ENCODE peak calls at places on chromosomes 13 and 19, in four cellular contexts. One of them, this sample, is unnamed. For H3K4me1, the result is how much of the 10 kb centered on the place peaks cover.

GRCh38 chr13:51620165-51620983 is 36.1 kb downstream of the WDFY2 start:
- DNase-seq in left ventricle myocardium inferior: peak
- DNase-seq in SK-N-SH: no peak
- DNase-seq in heart left ventricle: no peak
- DNase-seq in this sample: no peak

GRCh38 chr13:42996584-42996983 is 4.5 kb upstream of the EPSTI1 start:
- DNase-seq in heart left ventricle: no peak
- DNase-seq in left ventricle myocardium inferior: no peak
- DNase-seq in SK-N-SH: no peak
- DNase-seq in this sample: peak

GRCh38 chr19:49340069-49340864 is 5.1 kb downstream of the CD37 start:
- DNase-seq in SK-N-SH: no peak
- DNase-seq in heart left ventricle: peak
- DNase-seq in left ventricle myocardium inferior: peak
- DNase-seq in this sample: no peak

GRCh38 chr13:73275163-73275562 is 216.4 kb downstream of the KLF5 start:
- DNase-seq in SK-N-SH: no peak
- DNase-seq in left ventricle myocardium inferior: no peak
- DNase-seq in heart left ventricle: no peak
- DNase-seq in this sample: no peak

GRCh38 chr13:26025771-26026170 is 26.0 kb downstream of the SHISA2 start:
- DNase-seq in heart left ventricle: no peak
- DNase-seq in left ventricle myocardium inferior: no peak
- DNase-seq in SK-N-SH: no peak
- DNase-seq in this sample: no peak

GRCh38 chr13:30982506-30982905 is 50.0 kb downstream of the TEX26 start:
- DNase-seq in heart left ventricle: no peak
- DNase-seq in left ventricle myocardium inferior: no peak
- DNase-seq in SK-N-SH: no peak
- DNase-seq in this sample: no peak

GRCh38 chr19:33868821-33869412 is 72.2 kb downstream of the KCTD15 start:
- DNase-seq in SK-N-SH: peak
- DNase-seq in left ventricle myocardium inferior: peak
- DNase-seq in heart left ventricle: peak
- DNase-seq in this sample: no peak

GRCh38 chr19:1884291-1884718 is 991 bp downstream of the ABHD17A start:
- DNase-seq in heart left ventricle: no peak
- DNase-seq in SK-N-SH: no peak
- DNase-seq in left ventricle myocardium inferior: no peak
- DNase-seq in this sample: no peak

GRCh38 chr13:105196052-105196451 is 1339.4 kb downstream of the EFNB2 start:
- DNase-seq in heart left ventricle: no peak
- DNase-seq in SK-N-SH: no peak
- DNase-seq in left ventricle myocardium inferior: no peak
- DNase-seq in this sample: peak

DNA sequence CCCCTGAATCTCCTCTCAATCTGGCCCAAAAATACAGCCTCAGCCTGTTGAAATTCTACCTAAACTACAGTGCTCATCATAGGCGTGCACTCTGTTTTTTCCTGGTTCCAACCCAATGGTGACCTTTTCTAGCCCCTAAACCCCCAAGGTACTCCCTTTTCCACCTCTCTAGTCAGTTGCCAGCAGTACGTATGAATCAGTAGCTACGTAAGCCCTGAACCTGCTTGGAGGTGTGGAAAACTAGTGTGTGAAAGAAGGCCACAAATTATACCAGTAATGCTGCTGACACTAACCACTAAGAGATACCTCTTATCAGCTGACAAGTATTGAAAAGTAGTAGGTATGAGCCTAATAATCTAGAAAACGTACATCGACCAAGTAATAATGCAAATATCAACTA is 60.9 kb downstream of the FOXO1 start:
- DNase-seq in SK-N-SH: no peak
- DNase-seq in left ventricle myocardium inferior: no peak
- DNase-seq in heart left ventricle: no peak
- DNase-seq in this sample: no peak
- H3K4me1 ChIP-seq in SK-N-SH: under half
- H3K4me1 ChIP-seq in left ventricle myocardium inferior: under half
- H3K4me1 ChIP-seq in heart left ventricle: under half
- H3K4me1 ChIP-seq in this sample: under half

GRCh38 chr13:34466301-34466700 is 475.8 kb upstream of the NBEA start:
- DNase-seq in left ventricle myocardium inferior: no peak
- DNase-seq in SK-N-SH: no peak
- DNase-seq in heart left ventricle: no peak
- DNase-seq in this sample: peak

GRCh38 chr13:34467450-34468083 is 474.5 kb upstream of the NBEA start:
- DNase-seq in left ventricle myocardium inferior: no peak
- DNase-seq in SK-N-SH: no peak
- DNase-seq in heart left ventricle: no peak
- DNase-seq in this sample: no peak

GRCh38 chr13:34462843-34463242 is 479.2 kb upstream of the NBEA start:
- DNase-seq in left ventricle myocardium inferior: peak
- DNase-seq in SK-N-SH: no peak
- DNase-seq in heart left ventricle: no peak
- DNase-seq in this sample: peak

GRCh38 chr13:34465423-34465922 is 476.6 kb upstream of the NBEA start:
- DNase-seq in SK-N-SH: no peak
- DNase-seq in left ventricle myocardium inferior: no peak
- DNase-seq in heart left ventricle: no peak
- DNase-seq in this sample: no peak

DNA sequence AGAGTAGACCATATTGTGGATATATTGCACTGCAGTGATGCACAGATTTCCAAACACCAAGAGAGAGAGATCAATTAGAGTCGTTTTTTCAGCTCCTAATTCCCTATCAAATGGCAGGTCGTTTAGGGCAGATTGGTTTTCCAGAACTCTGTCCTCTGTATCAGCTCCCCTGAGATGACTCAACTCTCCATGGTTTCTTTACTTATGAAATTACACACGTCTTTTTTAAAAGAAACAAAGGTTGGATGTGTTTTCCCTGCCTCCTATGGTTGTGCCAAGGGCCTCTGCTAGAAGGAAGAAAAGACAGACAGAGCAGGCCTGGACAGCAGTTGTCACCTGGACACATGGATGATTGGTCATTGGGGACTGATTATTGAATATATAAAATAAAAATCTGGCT is 478.1 kb upstream of the NBEA start:
- DNase-seq in left ventricle myocardium inferior: no peak
- DNase-seq in heart left ventricle: no peak
- DNase-seq in SK-N-SH: no peak
- DNase-seq in this sample: peak
- TF ChIP-seq CTCF in left ventricle myocardium inferior: no peak
- TF ChIP-seq CTCF in heart left ventricle: no peak
- TF ChIP-seq CTCF in SK-N-SH: no peak
- TF ChIP-seq CTCF in this sample: no peak

DNA sequence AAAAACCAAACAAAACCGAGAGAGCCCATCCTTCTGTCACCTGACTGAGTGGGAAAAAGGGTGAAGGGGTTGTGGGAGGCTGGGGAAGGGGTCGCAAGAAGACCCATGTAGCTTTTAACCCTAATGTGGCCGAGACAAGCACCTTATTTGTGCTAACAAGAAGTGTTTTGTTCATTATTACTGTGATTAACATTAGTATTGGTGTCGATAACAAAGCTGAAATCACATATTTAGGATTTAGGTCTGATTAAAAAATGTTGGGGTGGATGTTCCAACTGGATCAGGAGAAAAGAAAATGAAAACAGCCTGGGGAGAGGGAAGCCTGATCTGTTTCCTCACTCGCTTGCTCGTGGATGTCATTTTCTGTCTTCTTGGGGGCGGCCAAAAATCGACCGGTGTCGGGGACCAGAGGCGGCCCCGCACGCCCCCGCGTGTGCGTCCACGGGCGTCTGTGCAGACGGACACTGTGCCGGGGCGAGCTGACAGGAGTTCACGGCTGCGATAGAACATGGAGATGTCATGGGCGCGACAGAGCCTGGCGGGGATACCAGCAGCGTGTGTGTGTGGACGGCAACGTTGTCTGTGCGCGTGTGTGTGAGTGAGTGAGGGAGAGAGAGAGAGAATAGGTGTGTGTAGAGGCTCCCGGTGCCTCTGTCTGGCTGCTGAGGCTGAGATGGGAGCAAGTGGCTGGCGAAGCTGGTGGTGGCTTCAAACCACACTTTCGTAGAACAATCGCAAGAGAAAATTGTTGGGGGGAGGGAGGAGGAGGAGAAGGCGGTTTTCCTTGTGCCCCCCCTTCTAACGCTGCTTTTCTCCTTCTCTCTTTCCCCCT is 29.1 kb downstream of the NFIX start:
- DNase-seq in heart left ventricle: no peak
- DNase-seq in SK-N-SH: no peak
- DNase-seq in left ventricle myocardium inferior: no peak
- DNase-seq in this sample: peak
- H3K4me1 ChIP-seq in heart left ventricle: half or more
- H3K4me1 ChIP-seq in SK-N-SH: under half
- H3K4me1 ChIP-seq in left ventricle myocardium inferior: half or more
- H3K4me1 ChIP-seq in this sample: half or more

DNA sequence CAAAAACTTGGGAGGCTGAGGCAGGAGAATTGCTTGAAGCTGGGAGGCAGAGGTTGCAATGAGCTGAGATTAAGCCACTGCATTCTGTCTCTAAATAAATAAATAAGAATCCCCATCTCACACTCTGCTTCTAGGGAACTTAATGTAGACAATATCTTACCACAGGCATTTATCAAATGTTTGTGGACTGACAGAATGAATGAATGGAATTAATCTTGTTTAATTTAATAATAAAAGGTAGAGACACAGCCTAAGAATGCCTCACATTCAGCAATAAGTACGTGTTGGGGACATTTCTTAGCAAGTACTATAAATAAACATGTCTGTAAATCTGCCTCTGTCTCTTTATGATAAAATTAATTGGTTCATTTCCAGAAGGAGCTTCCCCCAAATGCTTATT is 36.2 kb upstream of the RBM26 start:
- DNase-seq in left ventricle myocardium inferior: no peak
- DNase-seq in SK-N-SH: no peak
- DNase-seq in heart left ventricle: no peak
- DNase-seq in this sample: no peak
- TF ChIP-seq CTCF in left ventricle myocardium inferior: no peak
- TF ChIP-seq CTCF in SK-N-SH: no peak
- TF ChIP-seq CTCF in heart left ventricle: no peak
- TF ChIP-seq CTCF in this sample: no peak

DNA sequence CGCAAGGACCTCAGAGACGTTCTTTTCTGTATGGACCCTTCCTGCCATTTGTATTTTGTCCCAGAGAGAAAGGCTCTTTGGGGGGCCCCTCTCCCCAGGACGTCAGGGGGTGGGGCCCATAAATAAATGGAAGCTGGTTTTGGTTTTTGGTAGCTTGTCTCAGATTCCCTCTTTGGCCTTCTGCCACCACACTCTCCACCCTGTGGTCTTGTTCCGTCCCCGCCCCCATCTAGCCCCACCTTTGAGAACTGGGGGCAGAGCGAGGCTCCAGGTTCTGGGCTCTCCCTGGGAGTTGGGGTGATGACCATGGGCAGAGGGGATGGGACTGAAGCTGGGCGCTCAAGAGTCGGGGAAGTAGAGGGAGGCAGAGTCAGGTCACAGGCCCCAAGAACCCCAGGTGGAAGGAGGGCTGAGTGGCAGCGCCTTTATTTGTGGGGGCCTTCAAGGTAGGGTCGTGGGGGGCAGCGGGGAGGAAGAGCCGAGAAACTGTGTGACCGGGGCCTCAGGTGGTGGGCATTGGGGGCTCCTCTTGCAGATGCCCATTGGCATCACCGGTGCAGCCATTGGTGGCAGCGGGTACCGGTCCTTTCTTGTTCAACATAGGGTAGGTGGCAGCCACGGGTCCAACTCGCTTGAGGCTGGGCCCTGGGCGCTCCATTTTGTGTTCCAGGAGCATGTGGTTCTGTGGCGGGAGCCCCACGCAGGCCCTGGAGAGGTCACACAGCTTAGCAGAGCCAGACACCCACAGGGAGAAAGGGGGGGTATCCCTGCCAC is 3.3 kb downstream of the ISYNA1 start:
- DNase-seq in heart left ventricle: no peak
- DNase-seq in left ventricle myocardium inferior: no peak
- DNase-seq in SK-N-SH: no peak
- DNase-seq in this sample: no peak
- H3K4me1 ChIP-seq in heart left ventricle: under half
- H3K4me1 ChIP-seq in left ventricle myocardium inferior: half or more
- H3K4me1 ChIP-seq in SK-N-SH: under half
- H3K4me1 ChIP-seq in this sample: under half

GRCh38 chr13:22748866-22749586 is 431.8 kb upstream of the SGCG start:
- DNase-seq in SK-N-SH: no peak
- DNase-seq in left ventricle myocardium inferior: no peak
- DNase-seq in heart left ventricle: no peak
- DNase-seq in this sample: no peak

GRCh38 chr13:22749626-22750025 is 431.2 kb upstream of the SGCG start:
- DNase-seq in heart left ventricle: no peak
- DNase-seq in SK-N-SH: no peak
- DNase-seq in left ventricle myocardium inferior: no peak
- DNase-seq in this sample: no peak

GRCh38 chr13:22740264-22740663 is 440.5 kb upstream of the SGCG start:
- DNase-seq in SK-N-SH: no peak
- DNase-seq in left ventricle myocardium inferior: no peak
- DNase-seq in heart left ventricle: no peak
- DNase-seq in this sample: peak

DNA sequence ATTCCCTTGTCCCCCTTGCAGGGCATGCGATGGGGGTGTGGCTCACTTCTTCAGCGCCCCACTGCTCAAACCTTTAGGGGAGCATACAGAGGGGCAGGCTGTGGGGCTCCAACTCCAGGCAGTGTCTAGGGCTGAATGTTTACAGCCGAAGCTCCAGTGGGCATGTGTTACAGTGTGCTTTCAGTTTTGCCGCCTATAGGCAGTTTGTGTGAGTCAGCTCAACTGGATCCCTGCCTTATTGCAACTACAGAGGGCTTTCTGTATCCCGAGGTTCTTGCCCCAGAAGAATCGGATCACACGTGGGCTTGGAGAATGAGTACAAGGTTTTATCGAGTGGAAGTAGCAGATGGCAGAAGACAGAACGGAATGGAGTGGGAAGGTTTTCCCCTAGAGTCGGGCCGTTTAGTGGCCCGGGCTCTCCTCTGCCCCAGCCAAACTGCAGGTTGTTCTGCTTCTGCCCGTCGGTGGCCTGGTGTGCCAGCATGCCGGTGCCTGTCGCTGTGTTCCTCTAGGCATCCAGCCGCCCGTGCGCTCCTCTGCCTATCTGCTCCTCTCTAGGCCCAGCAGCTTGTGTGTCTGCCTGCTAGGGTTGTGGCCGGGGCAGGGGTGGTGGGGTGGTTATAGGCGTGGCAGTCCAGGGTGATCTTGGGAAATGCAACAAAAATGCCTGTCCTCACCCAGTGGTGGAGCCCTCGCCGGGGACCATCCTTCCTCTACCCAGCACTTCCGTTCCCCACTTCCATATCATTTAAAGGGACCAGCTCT is 435.9 kb upstream of the SGCG start:
- DNase-seq in heart left ventricle: no peak
- DNase-seq in SK-N-SH: no peak
- DNase-seq in left ventricle myocardium inferior: no peak
- DNase-seq in this sample: no peak
- TF ChIP-seq CTCF in heart left ventricle: no peak
- TF ChIP-seq CTCF in SK-N-SH: no peak
- TF ChIP-seq CTCF in left ventricle myocardium inferior: no peak
- TF ChIP-seq CTCF in this sample: no peak